ENCODE peak calls at places on chromosomes 7 and 10, in eight cellular contexts. One of them, this sample, is unnamed.

GRCh38 chr10:9209105-9209798 is 1154.8 kb downstream of the GATA3 start:
- DNase-seq in psoas muscle: peak; percentile 64
- DNase-seq in OCI-LY7: peak; percentile 60
- DNase-seq in kidney: no peak
- DNase-seq in heart right ventricle: peak; percentile 44
- DNase-seq in pancreas: peak; percentile 32
- DNase-seq in CD8-positive, alpha-beta T cell: peak; percentile 84
- DNase-seq in MM.1S: peak; percentile 69
- DNase-seq in this sample: no peak

GRCh38 chr7:4163565-4164203 is 518.4 kb upstream of the FOXK1 start:
- DNase-seq in CD8-positive, alpha-beta T cell: no peak
- DNase-seq in OCI-LY7: no peak
- DNase-seq in psoas muscle: no peak
- DNase-seq in heart right ventricle: no peak
- DNase-seq in MM.1S: no peak
- DNase-seq in kidney: no peak
- DNase-seq in pancreas: no peak
- DNase-seq in this sample: no peak

GRCh38 chr10:116744849-116745248 is 2.5 kb upstream of the HSPA12A start:
- DNase-seq in OCI-LY7: no peak
- DNase-seq in CD8-positive, alpha-beta T cell: no peak
- DNase-seq in kidney: peak; percentile 39
- DNase-seq in heart right ventricle: no peak
- DNase-seq in MM.1S: no peak
- DNase-seq in pancreas: no peak
- DNase-seq in psoas muscle: no peak
- DNase-seq in this sample: no peak

GRCh38 chr7:121475806-121476205 is 79.7 kb upstream of the FAM3C start:
- DNase-seq in heart right ventricle: peak; percentile 13
- DNase-seq in OCI-LY7: no peak
- DNase-seq in CD8-positive, alpha-beta T cell: no peak
- DNase-seq in kidney: peak; percentile 26
- DNase-seq in psoas muscle: no peak
- DNase-seq in MM.1S: no peak
- DNase-seq in pancreas: peak; percentile 26
- DNase-seq in this sample: no peak

GRCh38 chr10:93288679-93289634 is 193.2 kb downstream of the MYOF start:
- DNase-seq in CD8-positive, alpha-beta T cell: peak; percentile 61
- DNase-seq in kidney: no peak
- DNase-seq in pancreas: peak; percentile 51
- DNase-seq in OCI-LY7: peak; percentile 51
- DNase-seq in psoas muscle: peak; percentile 64
- DNase-seq in MM.1S: peak; percentile 53
- DNase-seq in heart right ventricle: peak; percentile 27
- DNase-seq in this sample: peak; percentile 84

GRCh38 chr10:34999532-34999931 is 90.6 kb downstream of the CUL2 start:
- DNase-seq in psoas muscle: no peak
- DNase-seq in MM.1S: no peak
- DNase-seq in heart right ventricle: no peak
- DNase-seq in CD8-positive, alpha-beta T cell: no peak
- DNase-seq in OCI-LY7: no peak
- DNase-seq in kidney: no peak
- DNase-seq in pancreas: no peak
- DNase-seq in this sample: no peak

GRCh38 chr10:6564367-6564766 is 15.7 kb downstream of the PRKCQ start:
- DNase-seq in pancreas: no peak
- DNase-seq in MM.1S: no peak
- DNase-seq in heart right ventricle: no peak
- DNase-seq in OCI-LY7: no peak
- DNase-seq in kidney: no peak
- DNase-seq in CD8-positive, alpha-beta T cell: no peak
- DNase-seq in psoas muscle: no peak
- DNase-seq in this sample: no peak

GRCh38 chr7:17991866-17992648 is 35.6 kb downstream of the PRPS1L1 start:
- DNase-seq in MM.1S: no peak
- DNase-seq in OCI-LY7: peak; percentile 14
- DNase-seq in psoas muscle: no peak
- DNase-seq in heart right ventricle: no peak
- DNase-seq in kidney: no peak
- DNase-seq in CD8-positive, alpha-beta T cell: no peak
- DNase-seq in pancreas: peak; percentile 16
- DNase-seq in this sample: no peak

GRCh38 chr10:21499580-21499909 is 25.9 kb downstream of the SKIDA1 start:
- DNase-seq in pancreas: no peak
- DNase-seq in MM.1S: no peak
- DNase-seq in OCI-LY7: no peak
- DNase-seq in CD8-positive, alpha-beta T cell: no peak
- DNase-seq in psoas muscle: no peak
- DNase-seq in heart right ventricle: no peak
- DNase-seq in kidney: no peak
- DNase-seq in this sample: no peak

GRCh38 chr10:124240721-124241350 is 147.4 kb upstream of the CHST15 start:
- DNase-seq in heart right ventricle: no peak
- DNase-seq in pancreas: no peak
- DNase-seq in CD8-positive, alpha-beta T cell: no peak
- DNase-seq in MM.1S: no peak
- DNase-seq in OCI-LY7: no peak
- DNase-seq in kidney: no peak
- DNase-seq in psoas muscle: no peak
- DNase-seq in this sample: no peak

GRCh38 chr10:97321032-97321806 is 2.1 kb downstream of the FRAT1 start:
- DNase-seq in heart right ventricle: peak; percentile 34
- DNase-seq in kidney: peak; percentile 79
- DNase-seq in pancreas: peak; percentile 48
- DNase-seq in psoas muscle: peak; percentile 70
- DNase-seq in CD8-positive, alpha-beta T cell: no peak
- DNase-seq in MM.1S: no peak
- DNase-seq in OCI-LY7: no peak
- DNase-seq in this sample: no peak

GRCh38 chr10:116985611-116986010 is 19.4 kb downstream of the SHTN1 start:
- DNase-seq in heart right ventricle: no peak
- DNase-seq in MM.1S: no peak
- DNase-seq in CD8-positive, alpha-beta T cell: no peak
- DNase-seq in pancreas: no peak
- DNase-seq in kidney: no peak
- DNase-seq in psoas muscle: no peak
- DNase-seq in OCI-LY7: no peak
- DNase-seq in this sample: no peak

GRCh38 chr10:7551289-7551688 is 115.5 kb downstream of the ITIH5 start:
- DNase-seq in heart right ventricle: no peak
- DNase-seq in pancreas: no peak
- DNase-seq in MM.1S: no peak
- DNase-seq in CD8-positive, alpha-beta T cell: no peak
- DNase-seq in OCI-LY7: no peak
- DNase-seq in psoas muscle: no peak
- DNase-seq in kidney: no peak
- DNase-seq in this sample: no peak

GRCh38 chr7:2269468-2270460 is 27.7 kb downstream of the NUDT1 start:
- DNase-seq in CD8-positive, alpha-beta T cell: no peak
- DNase-seq in MM.1S: no peak
- DNase-seq in psoas muscle: no peak
- DNase-seq in heart right ventricle: no peak
- DNase-seq in OCI-LY7: no peak
- DNase-seq in kidney: no peak
- DNase-seq in pancreas: no peak
- DNase-seq in this sample: no peak
- H3K27ac ChIP-seq in CD8-positive, alpha-beta T cell: no peak overlapping the region
- H3K27ac ChIP-seq in MM.1S: no peak overlapping the region
- H3K27ac ChIP-seq in psoas muscle: no peak overlapping the region
- H3K27ac ChIP-seq in heart right ventricle: no peak overlapping the region
- H3K27ac ChIP-seq in OCI-LY7: no peak overlapping the region
- H3K27ac ChIP-seq in kidney: no peak overlapping the region
- H3K27ac ChIP-seq in pancreas: no peak overlapping the region
- H3K27ac ChIP-seq in this sample: peak overlapping the region; percentile 35

GRCh38 chr7:139180700-139181311 is 50.2 kb upstream of the UBN2 start:
- DNase-seq in MM.1S: no peak
- DNase-seq in kidney: no peak
- DNase-seq in heart right ventricle: no peak
- DNase-seq in CD8-positive, alpha-beta T cell: no peak
- DNase-seq in psoas muscle: no peak
- DNase-seq in OCI-LY7: no peak
- DNase-seq in pancreas: no peak
- DNase-seq in this sample: no peak

GRCh38 chr7:139172775-139173174 is 58.3 kb upstream of the UBN2 start:
- DNase-seq in psoas muscle: no peak
- DNase-seq in pancreas: no peak
- DNase-seq in kidney: no peak
- DNase-seq in OCI-LY7: no peak
- DNase-seq in CD8-positive, alpha-beta T cell: no peak
- DNase-seq in heart right ventricle: no peak
- DNase-seq in MM.1S: no peak
- DNase-seq in this sample: no peak

GRCh38 chr7:139182363-139182762 is 48.7 kb upstream of the UBN2 start:
- DNase-seq in kidney: no peak
- DNase-seq in psoas muscle: no peak
- DNase-seq in MM.1S: no peak
- DNase-seq in CD8-positive, alpha-beta T cell: no peak
- DNase-seq in pancreas: no peak
- DNase-seq in heart right ventricle: no peak
- DNase-seq in OCI-LY7: no peak
- DNase-seq in this sample: no peak

GRCh38 chr7:139181404-139181803 is 49.6 kb upstream of the UBN2 start:
- DNase-seq in pancreas: no peak
- DNase-seq in MM.1S: no peak
- DNase-seq in CD8-positive, alpha-beta T cell: no peak
- DNase-seq in psoas muscle: no peak
- DNase-seq in OCI-LY7: no peak
- DNase-seq in heart right ventricle: no peak
- DNase-seq in kidney: no peak
- DNase-seq in this sample: no peak

DNA sequence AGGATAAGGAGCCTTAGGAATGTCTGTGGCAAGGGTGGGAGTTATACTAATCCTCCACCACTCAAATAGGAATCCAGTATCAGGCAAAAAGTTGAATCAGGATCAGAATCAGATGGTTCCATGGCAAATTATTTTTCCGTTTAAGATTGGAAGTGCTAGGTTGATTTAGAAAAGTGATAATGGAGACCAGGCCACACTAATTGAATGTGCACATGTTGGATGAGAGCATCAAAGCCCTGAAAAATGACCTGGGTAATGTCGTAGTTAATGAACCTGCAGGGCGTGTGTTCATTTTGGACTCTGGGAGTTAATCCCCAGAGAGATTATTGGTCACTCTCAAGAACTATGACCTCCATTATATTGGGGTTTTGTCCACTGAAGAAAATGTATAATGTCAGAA is 53.3 kb upstream of the UBN2 start:
- DNase-seq in pancreas: no peak
- DNase-seq in OCI-LY7: no peak
- DNase-seq in heart right ventricle: no peak
- DNase-seq in CD8-positive, alpha-beta T cell: no peak
- DNase-seq in kidney: no peak
- DNase-seq in MM.1S: no peak
- DNase-seq in psoas muscle: no peak
- DNase-seq in this sample: no peak
- H3K4me1 ChIP-seq in pancreas: no peaks in the 10 kb centered on the region
- H3K4me1 ChIP-seq in OCI-LY7: no peaks in the 10 kb centered on the region
- H3K4me1 ChIP-seq in heart right ventricle: no peaks in the 10 kb centered on the region
- H3K4me1 ChIP-seq in CD8-positive, alpha-beta T cell: no peaks in the 10 kb centered on the region
- H3K4me1 ChIP-seq in kidney: no peaks in the 10 kb centered on the region
- H3K4me1 ChIP-seq in MM.1S: no peaks in the 10 kb centered on the region
- H3K4me1 ChIP-seq in psoas muscle: no peaks in the 10 kb centered on the region
- H3K4me1 ChIP-seq in this sample: peaks cover 5% of the 10 kb centered on the region

GRCh38 chr7:92875171-92875570 is 38.8 kb upstream of the CDK6 start:
- DNase-seq in psoas muscle: no peak
- DNase-seq in heart right ventricle: no peak
- DNase-seq in OCI-LY7: no peak
- DNase-seq in pancreas: no peak
- DNase-seq in CD8-positive, alpha-beta T cell: no peak
- DNase-seq in kidney: no peak
- DNase-seq in MM.1S: no peak
- DNase-seq in this sample: no peak
- H3K4me3 ChIP-seq in psoas muscle: no peak overlapping the region
- H3K4me3 ChIP-seq in heart right ventricle: no peak overlapping the region
- H3K4me3 ChIP-seq in OCI-LY7: no peak overlapping the region
- H3K4me3 ChIP-seq in pancreas: no peak overlapping the region
- H3K4me3 ChIP-seq in CD8-positive, alpha-beta T cell: no peak overlapping the region
- H3K4me3 ChIP-seq in kidney: no peak overlapping the region
- H3K4me3 ChIP-seq in MM.1S: no peak overlapping the region
- H3K4me3 ChIP-seq in this sample: no peak overlapping the region

DNA sequence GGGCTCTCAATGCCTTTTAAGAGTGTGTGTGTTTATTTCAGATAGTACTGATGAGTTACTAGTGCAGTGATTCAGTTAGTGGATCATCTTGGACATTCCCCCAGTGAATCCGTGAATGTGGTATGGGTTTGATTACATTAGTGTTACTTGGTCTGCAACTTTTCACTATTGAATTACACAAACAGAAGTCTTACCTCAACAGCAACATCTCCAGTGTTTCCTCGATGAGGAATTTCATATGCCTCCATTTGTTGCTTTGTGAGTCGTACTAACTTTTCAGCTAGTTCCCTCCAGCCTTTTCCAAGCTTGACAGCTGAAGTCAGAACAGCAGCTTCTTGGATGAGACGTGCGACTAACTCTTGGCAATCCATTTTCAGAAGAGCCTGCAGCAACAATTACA is 63.2 kb downstream of the MACC1 start:
- DNase-seq in OCI-LY7: no peak
- DNase-seq in CD8-positive, alpha-beta T cell: no peak
- DNase-seq in MM.1S: no peak
- DNase-seq in heart right ventricle: no peak
- DNase-seq in pancreas: no peak
- DNase-seq in psoas muscle: no peak
- DNase-seq in kidney: no peak
- DNase-seq in this sample: no peak
- H3K27ac ChIP-seq in OCI-LY7: no peak overlapping the region
- H3K27ac ChIP-seq in CD8-positive, alpha-beta T cell: no peak overlapping the region
- H3K27ac ChIP-seq in MM.1S: no peak overlapping the region
- H3K27ac ChIP-seq in heart right ventricle: no peak overlapping the region
- H3K27ac ChIP-seq in pancreas: no peak overlapping the region
- H3K27ac ChIP-seq in psoas muscle: no peak overlapping the region
- H3K27ac ChIP-seq in kidney: no peak overlapping the region
- H3K27ac ChIP-seq in this sample: no peak overlapping the region

DNA sequence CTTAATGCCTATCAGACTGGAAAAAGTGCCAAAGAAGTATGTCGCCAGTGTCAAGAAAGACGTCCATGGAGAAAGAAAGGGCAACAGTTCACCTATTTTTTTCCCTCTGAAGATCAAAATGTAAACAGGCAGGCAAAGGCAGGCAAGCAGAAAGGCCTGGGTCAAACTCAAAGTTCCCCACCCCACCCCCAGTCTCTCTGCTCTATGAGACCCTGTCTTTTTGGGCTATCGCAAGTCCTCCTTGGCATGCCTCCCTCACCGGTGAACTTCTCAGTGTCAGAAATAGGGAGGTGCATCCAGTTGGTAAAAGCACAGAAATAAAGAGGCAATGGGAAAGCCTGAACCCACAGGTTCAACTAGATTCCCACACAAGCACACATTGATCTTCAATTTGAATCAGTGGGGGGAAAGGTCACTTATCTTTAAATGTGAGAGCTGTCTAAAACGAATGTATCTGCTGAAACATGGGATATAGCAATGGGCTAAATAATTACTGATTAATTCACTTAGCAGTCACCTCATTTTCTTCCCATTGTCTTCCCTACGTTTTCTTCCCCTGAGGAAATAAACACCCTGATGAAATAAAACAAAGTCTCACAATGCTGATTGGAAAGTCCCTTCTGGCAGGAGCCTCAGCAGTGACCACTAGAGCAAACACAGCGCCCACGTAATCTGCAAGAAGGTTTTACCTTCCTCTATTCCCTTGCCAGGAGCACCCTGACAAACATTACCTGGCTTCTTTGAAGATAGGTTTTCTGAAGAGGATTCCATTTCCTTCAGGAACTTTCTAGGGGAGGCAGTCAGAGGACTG is 31.1 kb downstream of the JAZF1 start:
- DNase-seq in MM.1S: no peak
- DNase-seq in OCI-LY7: no peak
- DNase-seq in pancreas: no peak
- DNase-seq in heart right ventricle: no peak
- DNase-seq in kidney: no peak
- DNase-seq in CD8-positive, alpha-beta T cell: no peak
- DNase-seq in psoas muscle: no peak
- DNase-seq in this sample: no peak
- H3K4me1 ChIP-seq in MM.1S: peaks cover 32% of the 10 kb centered on the region
- H3K4me1 ChIP-seq in OCI-LY7: peaks cover 57% of the 10 kb centered on the region
- H3K4me1 ChIP-seq in pancreas: peaks cover 7% of the 10 kb centered on the region
- H3K4me1 ChIP-seq in heart right ventricle: peaks cover 34% of the 10 kb centered on the region
- H3K4me1 ChIP-seq in kidney: no peaks in the 10 kb centered on the region
- H3K4me1 ChIP-seq in CD8-positive, alpha-beta T cell: peaks cover 4% of the 10 kb centered on the region
- H3K4me1 ChIP-seq in psoas muscle: peaks cover 4% of the 10 kb centered on the region
- H3K4me1 ChIP-seq in this sample: peaks cover 14% of the 10 kb centered on the region

This sample was measured in RWPE2.